ENCODE peak calls at places on chromosome 5, in nine cellular contexts. R is GDM1; Q is HFFc6; M is NCI-H69; P is kidney glomerular epithelial cell; N is NCI-H524; L is activated T-helper 1 cell treated with anti-CD3 and anti-CD28 coated beads, Interleukin-12 subunit alpha, Interleukin-12 subunit beta, Interleukin-2, Interleukin-4 antibody, amounts not matched to agents 30 ng/mL and 10 ng/mL and 1 ng/mL, durations not matched to agents 14 hours and 24 hours and 36 hours; U is stimulated activated CD8-positive, alpha-beta memory T cell treated with anti-CD3 and anti-CD28 coated beads, Interleukin-12 subunit alpha, Interleukin-12 subunit beta, amount 100 ng/mL, for 1 hour; A is anterior cingulate cortex. Z is an unnamed sample.

GRCh38 chr5:6781711-6782110 is 68.5 kb downstream of the TENT4A start:
- DNase-seq in R (no peak), Q (peak; percentile 41), M (no peak), P (peak; percentile 36), N (no peak), L (no peak), U (no peak), A (no peak), Z (no peak)

GRCh38 chr5:44774279-44774880 is 34.4 kb upstream of the MRPS30 start:
- DNase-seq in R (no peak), Q (peak; percentile 55), M (peak; percentile 60), P (peak; percentile 30), N (peak; percentile 26), L (no peak), U (no peak), A (no peak), Z (peak; percentile 2)

GRCh38 chr5:176692835-176693476 is 45.7 kb downstream of the TSPAN17 start:
- DNase-seq in R (no peak), Q (no peak), M (peak; percentile 97), P (no peak), N (no peak), L (no peak), U (no peak), A (no peak), Z (no peak)

GRCh38 chr5:98231089-98231488 is 542.4 kb upstream of the RGMB start:
- DNase-seq in R (no peak), Q (no peak), M (peak; percentile 6), P (no peak), N (no peak), L (no peak), U (no peak), A (no peak), Z (no peak)

GRCh38 chr5:141192110-141192725 is at the start of gene PCDHB10:
- DNase-seq in R (peak; percentile 16), Q (peak; percentile 33), M (peak; percentile 57), P (peak; percentile 19), N (peak; percentile 19), L (no peak), U (no peak), A (no peak), Z (peak; percentile 47)

GRCh38 chr5:150511641-150512367 is 3.9 kb downstream of the NDST1 start:
- DNase-seq in R (no peak), Q (peak; percentile 48), M (peak; percentile 60), P (peak; percentile 29), N (peak; percentile 41), L (no peak), U (no peak), A (no peak), Z (no peak)

GRCh38 chr5:57566914-57567313 is 84.3 kb upstream of the ACTBL2 start:
- DNase-seq in R (no peak), Q (no peak), M (no peak), P (peak; percentile 9), N (no peak), L (no peak), U (no peak), A (no peak), Z (peak; percentile 58)

GRCh38 chr5:69449511-69449910 is 34.6 kb downstream of the MARVELD2 start:
- DNase-seq in R (no peak), Q (no peak), M (no peak), P (no peak), N (no peak), L (no peak), U (no peak), A (no peak), Z (peak; percentile 26)

GRCh38 chr5:68272289-68272688 is 56.7 kb downstream of the PIK3R1 start:
- DNase-seq in R (no peak), Q (no peak), M (peak; percentile 43), P (no peak), N (no peak), L (no peak), U (no peak), A (no peak), Z (no peak)

GRCh38 chr5:82991059-82991458 is 86.1 kb downstream of the TMEM167A start:
- DNase-seq in R (no peak), Q (no peak), M (no peak), P (no peak), N (no peak), L (no peak), U (no peak), A (no peak), Z (no peak)

GRCh38 chr5:149063901-149064478 is 1.1 kb upstream of the SH3TC2 start:
- DNase-seq in R (no peak), Q (no peak), M (peak; percentile 15), P (no peak), N (no peak), L (no peak), U (no peak), A (no peak), Z (no peak)

Z was measured in COLO829.